ENCODE peak calls at places on chromosomes 11 and 22, in five cellular contexts. One of them, this sample, is unnamed.

GRCh38 chr11:70872950-70873735 is 379.2 kb downstream of the SHANK2 start:
- DNase-seq in activated B cell treated with CpG ODN at 0.5 μM for 24 hours: no peak
- DNase-seq in stimulated activated CD4-positive, alpha-beta T cell treated with anti-CD3 and anti-CD28 coated beads, Interleukin-12 subunit alpha, Interleukin-12 subunit beta, amount 100 ng/mL, for 48 hours: no peak
- DNase-seq in HAP-1: no peak
- DNase-seq in C1 segment of cervical spinal cord: no peak
- DNase-seq in this sample: no peak

GRCh38 chr22:27192135-27192900 is 534.9 kb downstream of the MIAT start:
- DNase-seq in activated B cell treated with CpG ODN at 0.5 μM for 24 hours: no peak
- DNase-seq in stimulated activated CD4-positive, alpha-beta T cell treated with anti-CD3 and anti-CD28 coated beads, Interleukin-12 subunit alpha, Interleukin-12 subunit beta, amount 100 ng/mL, for 48 hours: no peak
- DNase-seq in HAP-1: no peak
- DNase-seq in C1 segment of cervical spinal cord: no peak
- DNase-seq in this sample: no peak

GRCh38 chr22:43867839-43868652 is 5.7 kb upstream of the SULT4A1 start:
- DNase-seq in activated B cell treated with CpG ODN at 0.5 μM for 24 hours: no peak
- DNase-seq in stimulated activated CD4-positive, alpha-beta T cell treated with anti-CD3 and anti-CD28 coated beads, Interleukin-12 subunit alpha, Interleukin-12 subunit beta, amount 100 ng/mL, for 48 hours: no peak
- DNase-seq in HAP-1: peak; percentile 25
- DNase-seq in C1 segment of cervical spinal cord: no peak
- DNase-seq in this sample: peak; percentile 55

GRCh38 chr11:46072172-46072964 is 48.9 kb downstream of the PHF21A start:
- DNase-seq in activated B cell treated with CpG ODN at 0.5 μM for 24 hours: no peak
- DNase-seq in stimulated activated CD4-positive, alpha-beta T cell treated with anti-CD3 and anti-CD28 coated beads, Interleukin-12 subunit alpha, Interleukin-12 subunit beta, amount 100 ng/mL, for 48 hours: no peak
- DNase-seq in HAP-1: no peak
- DNase-seq in C1 segment of cervical spinal cord: no peak
- DNase-seq in this sample: no peak

GRCh38 chr22:25780673-25781072 is 38.7 kb downstream of the MYO18B start:
- DNase-seq in activated B cell treated with CpG ODN at 0.5 μM for 24 hours: no peak
- DNase-seq in stimulated activated CD4-positive, alpha-beta T cell treated with anti-CD3 and anti-CD28 coated beads, Interleukin-12 subunit alpha, Interleukin-12 subunit beta, amount 100 ng/mL, for 48 hours: no peak
- DNase-seq in HAP-1: no peak
- DNase-seq in C1 segment of cervical spinal cord: no peak
- DNase-seq in this sample: no peak

GRCh38 chr22:26893711-26894110 is 236.3 kb downstream of the MIAT start:
- DNase-seq in activated B cell treated with CpG ODN at 0.5 μM for 24 hours: no peak
- DNase-seq in stimulated activated CD4-positive, alpha-beta T cell treated with anti-CD3 and anti-CD28 coated beads, Interleukin-12 subunit alpha, Interleukin-12 subunit beta, amount 100 ng/mL, for 48 hours: no peak
- DNase-seq in HAP-1: no peak
- DNase-seq in C1 segment of cervical spinal cord: no peak
- DNase-seq in this sample: no peak

GRCh38 chr11:83161610-83162199 is 4.8 kb downstream of the PCF11 start:
- DNase-seq in activated B cell treated with CpG ODN at 0.5 μM for 24 hours: no peak
- DNase-seq in stimulated activated CD4-positive, alpha-beta T cell treated with anti-CD3 and anti-CD28 coated beads, Interleukin-12 subunit alpha, Interleukin-12 subunit beta, amount 100 ng/mL, for 48 hours: no peak
- DNase-seq in HAP-1: no peak
- DNase-seq in C1 segment of cervical spinal cord: no peak
- DNase-seq in this sample: no peak

GRCh38 chr22:47918936-47919505 is 1156.6 kb downstream of the TBC1D22A start:
- DNase-seq in activated B cell treated with CpG ODN at 0.5 μM for 24 hours: no peak
- DNase-seq in stimulated activated CD4-positive, alpha-beta T cell treated with anti-CD3 and anti-CD28 coated beads, Interleukin-12 subunit alpha, Interleukin-12 subunit beta, amount 100 ng/mL, for 48 hours: no peak
- DNase-seq in HAP-1: no peak
- DNase-seq in C1 segment of cervical spinal cord: peak; percentile 5
- DNase-seq in this sample: no peak

GRCh38 chr22:28894320-28894719 is 10.9 kb downstream of the ZNRF3 start:
- DNase-seq in activated B cell treated with CpG ODN at 0.5 μM for 24 hours: no peak
- DNase-seq in stimulated activated CD4-positive, alpha-beta T cell treated with anti-CD3 and anti-CD28 coated beads, Interleukin-12 subunit alpha, Interleukin-12 subunit beta, amount 100 ng/mL, for 48 hours: no peak
- DNase-seq in HAP-1: no peak
- DNase-seq in C1 segment of cervical spinal cord: no peak
- DNase-seq in this sample: no peak

GRCh38 chr11:46381046-46381835 is at the start of gene MDK:
- DNase-seq in activated B cell treated with CpG ODN at 0.5 μM for 24 hours: no peak
- DNase-seq in stimulated activated CD4-positive, alpha-beta T cell treated with anti-CD3 and anti-CD28 coated beads, Interleukin-12 subunit alpha, Interleukin-12 subunit beta, amount 100 ng/mL, for 48 hours: no peak
- DNase-seq in HAP-1: peak; percentile 70
- DNase-seq in C1 segment of cervical spinal cord: no peak
- DNase-seq in this sample: no peak

GRCh38 chr22:47918276-47918928 is 1156.0 kb downstream of the TBC1D22A start:
- DNase-seq in activated B cell treated with CpG ODN at 0.5 μM for 24 hours: no peak
- DNase-seq in stimulated activated CD4-positive, alpha-beta T cell treated with anti-CD3 and anti-CD28 coated beads, Interleukin-12 subunit alpha, Interleukin-12 subunit beta, amount 100 ng/mL, for 48 hours: peak; percentile 5
- DNase-seq in HAP-1: no peak
- DNase-seq in C1 segment of cervical spinal cord: no peak
- DNase-seq in this sample: no peak

GRCh38 chr11:2441171-2441570 is 3.1 kb downstream of the TRPM5 start:
- DNase-seq in activated B cell treated with CpG ODN at 0.5 μM for 24 hours: no peak
- DNase-seq in stimulated activated CD4-positive, alpha-beta T cell treated with anti-CD3 and anti-CD28 coated beads, Interleukin-12 subunit alpha, Interleukin-12 subunit beta, amount 100 ng/mL, for 48 hours: no peak
- DNase-seq in HAP-1: no peak
- DNase-seq in C1 segment of cervical spinal cord: no peak
- DNase-seq in this sample: peak; percentile 27

GRCh38 chr11:1150769-1151365 is 6.9 kb upstream of the MUC5AC start:
- DNase-seq in activated B cell treated with CpG ODN at 0.5 μM for 24 hours: no peak
- DNase-seq in stimulated activated CD4-positive, alpha-beta T cell treated with anti-CD3 and anti-CD28 coated beads, Interleukin-12 subunit alpha, Interleukin-12 subunit beta, amount 100 ng/mL, for 48 hours: no peak
- DNase-seq in HAP-1: no peak
- DNase-seq in C1 segment of cervical spinal cord: no peak
- DNase-seq in this sample: peak; percentile 51

GRCh38 chr11:128835741-128836410 is 31.2 kb downstream of the KCNJ1 start:
- DNase-seq in activated B cell treated with CpG ODN at 0.5 μM for 24 hours: no peak
- DNase-seq in stimulated activated CD4-positive, alpha-beta T cell treated with anti-CD3 and anti-CD28 coated beads, Interleukin-12 subunit alpha, Interleukin-12 subunit beta, amount 100 ng/mL, for 48 hours: no peak
- DNase-seq in HAP-1: no peak
- DNase-seq in C1 segment of cervical spinal cord: no peak
- DNase-seq in this sample: no peak

GRCh38 chr11:10450451-10451398 is 4.3 kb upstream of the AMPD3 start:
- DNase-seq in activated B cell treated with CpG ODN at 0.5 μM for 24 hours: peak; percentile 64
- DNase-seq in stimulated activated CD4-positive, alpha-beta T cell treated with anti-CD3 and anti-CD28 coated beads, Interleukin-12 subunit alpha, Interleukin-12 subunit beta, amount 100 ng/mL, for 48 hours: no peak
- DNase-seq in HAP-1: no peak
- DNase-seq in C1 segment of cervical spinal cord: peak; percentile 72
- DNase-seq in this sample: peak; percentile 65

GRCh38 chr11:119065369-119065768 is 2.2 kb upstream of the VPS11 start:
- DNase-seq in activated B cell treated with CpG ODN at 0.5 μM for 24 hours: no peak
- DNase-seq in stimulated activated CD4-positive, alpha-beta T cell treated with anti-CD3 and anti-CD28 coated beads, Interleukin-12 subunit alpha, Interleukin-12 subunit beta, amount 100 ng/mL, for 48 hours: peak; percentile 21
- DNase-seq in HAP-1: no peak
- DNase-seq in C1 segment of cervical spinal cord: no peak
- DNase-seq in this sample: no peak

GRCh38 chr11:22808559-22809197 is 20.9 kb downstream of the SVIP start:
- DNase-seq in activated B cell treated with CpG ODN at 0.5 μM for 24 hours: no peak
- DNase-seq in stimulated activated CD4-positive, alpha-beta T cell treated with anti-CD3 and anti-CD28 coated beads, Interleukin-12 subunit alpha, Interleukin-12 subunit beta, amount 100 ng/mL, for 48 hours: no peak
- DNase-seq in HAP-1: no peak
- DNase-seq in C1 segment of cervical spinal cord: no peak
- DNase-seq in this sample: no peak

GRCh38 chr11:125348141-125348651 is 147.9 kb downstream of the FEZ1 start:
- DNase-seq in activated B cell treated with CpG ODN at 0.5 μM for 24 hours: no peak
- DNase-seq in stimulated activated CD4-positive, alpha-beta T cell treated with anti-CD3 and anti-CD28 coated beads, Interleukin-12 subunit alpha, Interleukin-12 subunit beta, amount 100 ng/mL, for 48 hours: no peak
- DNase-seq in HAP-1: no peak
- DNase-seq in C1 segment of cervical spinal cord: no peak
- DNase-seq in this sample: no peak

GRCh38 chr22:42188808-42189447 is 58.3 kb upstream of the CYP2D6 start:
- DNase-seq in activated B cell treated with CpG ODN at 0.5 μM for 24 hours: no peak
- DNase-seq in stimulated activated CD4-positive, alpha-beta T cell treated with anti-CD3 and anti-CD28 coated beads, Interleukin-12 subunit alpha, Interleukin-12 subunit beta, amount 100 ng/mL, for 48 hours: no peak
- DNase-seq in HAP-1: no peak
- DNase-seq in C1 segment of cervical spinal cord: no peak
- DNase-seq in this sample: no peak

GRCh38 chr11:15157738-15158137 is 43.0 kb downstream of the INSC start:
- DNase-seq in activated B cell treated with CpG ODN at 0.5 μM for 24 hours: no peak
- DNase-seq in stimulated activated CD4-positive, alpha-beta T cell treated with anti-CD3 and anti-CD28 coated beads, Interleukin-12 subunit alpha, Interleukin-12 subunit beta, amount 100 ng/mL, for 48 hours: no peak
- DNase-seq in HAP-1: no peak
- DNase-seq in C1 segment of cervical spinal cord: no peak
- DNase-seq in this sample: no peak

GRCh38 chr22:19292262-19293230 is 1.0 kb upstream of the CLTCL1 start:
- DNase-seq in activated B cell treated with CpG ODN at 0.5 μM for 24 hours: no peak
- DNase-seq in stimulated activated CD4-positive, alpha-beta T cell treated with anti-CD3 and anti-CD28 coated beads, Interleukin-12 subunit alpha, Interleukin-12 subunit beta, amount 100 ng/mL, for 48 hours: peak; percentile 5
- DNase-seq in HAP-1: no peak
- DNase-seq in C1 segment of cervical spinal cord: no peak
- DNase-seq in this sample: no peak

GRCh38 chr11:66070604-66071325 is 693 bp downstream of the PACS1 start:
- DNase-seq in activated B cell treated with CpG ODN at 0.5 μM for 24 hours: no peak
- DNase-seq in stimulated activated CD4-positive, alpha-beta T cell treated with anti-CD3 and anti-CD28 coated beads, Interleukin-12 subunit alpha, Interleukin-12 subunit beta, amount 100 ng/mL, for 48 hours: no peak
- DNase-seq in HAP-1: peak; percentile 7
- DNase-seq in C1 segment of cervical spinal cord: peak; percentile 35
- DNase-seq in this sample: peak; percentile 89

GRCh38 chr22:39306456-39307361 is 12.7 kb downstream of the RPL3 start:
- DNase-seq in activated B cell treated with CpG ODN at 0.5 μM for 24 hours: no peak
- DNase-seq in stimulated activated CD4-positive, alpha-beta T cell treated with anti-CD3 and anti-CD28 coated beads, Interleukin-12 subunit alpha, Interleukin-12 subunit beta, amount 100 ng/mL, for 48 hours: no peak
- DNase-seq in HAP-1: no peak
- DNase-seq in C1 segment of cervical spinal cord: peak; percentile 44
- DNase-seq in this sample: no peak

GRCh38 chr22:46056169-46057041 is 79.4 kb upstream of the WNT7B start:
- DNase-seq in activated B cell treated with CpG ODN at 0.5 μM for 24 hours: no peak
- DNase-seq in stimulated activated CD4-positive, alpha-beta T cell treated with anti-CD3 and anti-CD28 coated beads, Interleukin-12 subunit alpha, Interleukin-12 subunit beta, amount 100 ng/mL, for 48 hours: no peak
- DNase-seq in HAP-1: no peak
- DNase-seq in C1 segment of cervical spinal cord: peak; percentile 89
- DNase-seq in this sample: peak; percentile 37

GRCh38 chr11:121282376-121282775 is 10.2 kb upstream of the SC5D start:
- DNase-seq in activated B cell treated with CpG ODN at 0.5 μM for 24 hours: no peak
- DNase-seq in stimulated activated CD4-positive, alpha-beta T cell treated with anti-CD3 and anti-CD28 coated beads, Interleukin-12 subunit alpha, Interleukin-12 subunit beta, amount 100 ng/mL, for 48 hours: no peak
- DNase-seq in HAP-1: no peak
- DNase-seq in C1 segment of cervical spinal cord: no peak
- DNase-seq in this sample: no peak

GRCh38 chr11:61911701-61912529 is 5.5 kb downstream of the RAB3IL1 start:
- DNase-seq in activated B cell treated with CpG ODN at 0.5 μM for 24 hours: no peak
- DNase-seq in stimulated activated CD4-positive, alpha-beta T cell treated with anti-CD3 and anti-CD28 coated beads, Interleukin-12 subunit alpha, Interleukin-12 subunit beta, amount 100 ng/mL, for 48 hours: no peak
- DNase-seq in HAP-1: no peak
- DNase-seq in C1 segment of cervical spinal cord: no peak
- DNase-seq in this sample: peak; percentile 70

GRCh38 chr11:83122050-83122449 is 34.9 kb upstream of the PCF11 start:
- DNase-seq in activated B cell treated with CpG ODN at 0.5 μM for 24 hours: no peak
- DNase-seq in stimulated activated CD4-positive, alpha-beta T cell treated with anti-CD3 and anti-CD28 coated beads, Interleukin-12 subunit alpha, Interleukin-12 subunit beta, amount 100 ng/mL, for 48 hours: no peak
- DNase-seq in HAP-1: no peak
- DNase-seq in C1 segment of cervical spinal cord: no peak
- DNase-seq in this sample: no peak

GRCh38 chr22:44726439-44726838 is 24.4 kb downstream of the PRR5 start:
- DNase-seq in activated B cell treated with CpG ODN at 0.5 μM for 24 hours: no peak
- DNase-seq in stimulated activated CD4-positive, alpha-beta T cell treated with anti-CD3 and anti-CD28 coated beads, Interleukin-12 subunit alpha, Interleukin-12 subunit beta, amount 100 ng/mL, for 48 hours: no peak
- DNase-seq in HAP-1: no peak
- DNase-seq in C1 segment of cervical spinal cord: no peak
- DNase-seq in this sample: no peak

GRCh38 chr11:124762624-124763155 is 600 bp upstream of the ESAM start:
- DNase-seq in activated B cell treated with CpG ODN at 0.5 μM for 24 hours: no peak
- DNase-seq in stimulated activated CD4-positive, alpha-beta T cell treated with anti-CD3 and anti-CD28 coated beads, Interleukin-12 subunit alpha, Interleukin-12 subunit beta, amount 100 ng/mL, for 48 hours: no peak
- DNase-seq in HAP-1: peak; percentile 14
- DNase-seq in C1 segment of cervical spinal cord: no peak
- DNase-seq in this sample: no peak

GRCh38 chr11:15742626-15743243 is 613.6 kb downstream of the SOX6 start:
- DNase-seq in activated B cell treated with CpG ODN at 0.5 μM for 24 hours: no peak
- DNase-seq in stimulated activated CD4-positive, alpha-beta T cell treated with anti-CD3 and anti-CD28 coated beads, Interleukin-12 subunit alpha, Interleukin-12 subunit beta, amount 100 ng/mL, for 48 hours: no peak
- DNase-seq in HAP-1: no peak
- DNase-seq in C1 segment of cervical spinal cord: no peak
- DNase-seq in this sample: no peak

GRCh38 chr11:103624708-103625623 is 411.5 kb upstream of the DDI1 start:
- DNase-seq in activated B cell treated with CpG ODN at 0.5 μM for 24 hours: no peak
- DNase-seq in stimulated activated CD4-positive, alpha-beta T cell treated with anti-CD3 and anti-CD28 coated beads, Interleukin-12 subunit alpha, Interleukin-12 subunit beta, amount 100 ng/mL, for 48 hours: no peak
- DNase-seq in HAP-1: peak; percentile 50
- DNase-seq in C1 segment of cervical spinal cord: no peak
- DNase-seq in this sample: no peak

GRCh38 chr11:4677948-4678347 is 19.7 kb downstream of the OR51E2 start:
- DNase-seq in activated B cell treated with CpG ODN at 0.5 μM for 24 hours: no peak
- DNase-seq in stimulated activated CD4-positive, alpha-beta T cell treated with anti-CD3 and anti-CD28 coated beads, Interleukin-12 subunit alpha, Interleukin-12 subunit beta, amount 100 ng/mL, for 48 hours: no peak
- DNase-seq in HAP-1: no peak
- DNase-seq in C1 segment of cervical spinal cord: no peak
- DNase-seq in this sample: no peak